ENCODE peak calls at places on chromosomes 2 and 18, in nine cellular contexts. C is neural progenitor cell, Y is mammary epithelial cell, T is neuronal stem cell, P is uterus, G is PC-3, L is GM23248, N is IMR-90, X is heart right ventricle. I is an unnamed sample.

GRCh38 chr2:228699400-228699799 is 517.9 kb upstream of the SPHKAP start:
- DNase-seq in C (no peak), L (peak; percentile 34), T (no peak), G (peak; percentile 5), X (no peak), P (no peak), Y (no peak), N (peak; percentile 6), I (no peak)

GRCh38 chr2:230871361-230872150 is 6.8 kb downstream of the ITM2C start:
- DNase-seq in P (no peak), G (no peak), T (no peak), C (no peak), X (no peak), L (no peak), Y (no peak), N (no peak), I (no peak)

GRCh38 chr2:137964066-137964858 is at the start of gene HNMT:
- DNase-seq in L (peak; percentile 59), Y (peak; percentile 38), X (peak; percentile 13), N (peak; percentile 55), T (peak; percentile 33), C (peak; percentile 55), P (no peak), G (peak; percentile 84), I (peak; percentile 72)

GRCh38 chr2:2649109-2650072 is 318.3 kb upstream of the MYT1L start:
- DNase-seq in X (no peak), N (no peak), T (no peak), P (no peak), G (no peak), C (no peak), L (no peak), Y (no peak), I (no peak)

GRCh38 chr2:109699646-109700045 is 85.5 kb downstream of the SOWAHC start:
- DNase-seq in P (no peak), L (no peak), X (no peak), C (peak; percentile 38), Y (no peak), N (no peak), T (no peak), G (no peak), I (no peak)

GRCh38 chr2:232892843-232893242 is 22.8 kb downstream of the SNORC start:
- DNase-seq in N (no peak), P (no peak), G (no peak), T (no peak), L (no peak), C (no peak), Y (no peak), X (no peak), I (no peak)

GRCh38 chr18:304887-305529 is 37.2 kb upstream of the THOC1 start:
- DNase-seq in N (no peak), T (no peak), X (no peak), G (peak; percentile 31), C (peak; percentile 50), Y (no peak), P (no peak), L (peak; percentile 74), I (no peak)

GRCh38 chr2:41182961-41183360 is 731.1 kb upstream of the SLC8A1 start:
- DNase-seq in N (no peak), Y (no peak), L (no peak), T (no peak), C (no peak), P (no peak), G (no peak), X (no peak), I (no peak)

GRCh38 chr2:40321822-40322221 is 130.1 kb downstream of the SLC8A1 start:
- DNase-seq in P (no peak), L (no peak), Y (no peak), X (no peak), T (no peak), C (no peak), N (no peak), G (peak; percentile 45), I (no peak)

GRCh38 chr2:227889336-227889735 is 17.9 kb downstream of the DAW1 start:
- DNase-seq in X (no peak), C (peak; percentile 41), T (no peak), G (no peak), L (no peak), P (no peak), N (no peak), Y (peak; percentile 78), I (no peak)

GRCh38 chr2:157497603-157498314 is 53.9 kb upstream of the CYTIP start:
- DNase-seq in T (peak; percentile 6), G (peak; percentile 57), Y (peak; percentile 31), L (peak; percentile 77), X (no peak), P (no peak), N (peak; percentile 49), C (peak; percentile 65), I (peak; percentile 76)

GRCh38 chr2:15242936-15243461 is 318.1 kb downstream of the NBAS start:
- DNase-seq in Y (no peak), N (no peak), L (no peak), X (no peak), T (no peak), C (no peak), P (no peak), G (no peak), I (no peak)

GRCh38 chr2:43225093-43225787 is 1.2 kb downstream of the ZFP36L2 start:
- DNase-seq in G (peak; percentile 42), C (peak; percentile 74), P (peak; percentile 67), N (peak; percentile 64), L (peak; percentile 82), Y (peak; percentile 68), X (peak; percentile 47), T (peak; percentile 52), I (peak; percentile 64)

GRCh38 chr2:205734436-205734835 is 52.1 kb downstream of the NRP2 start:
- DNase-seq in N (peak; percentile 90), T (no peak), C (peak; percentile 64), Y (peak; percentile 32), X (no peak), P (peak; percentile 77), L (peak; percentile 87), G (peak; percentile 67), I (peak; percentile 35)

GRCh38 chr2:42030196-42030759 is 17.5 kb upstream of the PKDCC start:
- DNase-seq in N (no peak), T (peak; percentile 90), L (no peak), P (no peak), C (peak; percentile 93), G (no peak), X (no peak), Y (no peak), I (no peak)

GRCh38 chr2:44550571-44550970 is 188.8 kb downstream of the CAMKMT start:
- DNase-seq in G (peak; percentile 51), P (no peak), N (no peak), X (no peak), T (no peak), L (peak; percentile 62), Y (peak; percentile 27), C (no peak), I (no peak)

GRCh38 chr2:17628349-17629261 is 88.1 kb downstream of the VSNL1 start:
- DNase-seq in Y (peak; percentile 44), G (no peak), P (no peak), N (no peak), T (no peak), X (no peak), L (no peak), C (no peak), I (no peak)

GRCh38 chr2:29215739-29216608 is 100.8 kb downstream of the CLIP4 start:
- DNase-seq in N (no peak), P (no peak), T (no peak), Y (no peak), G (no peak), L (no peak), X (no peak), C (no peak), I (no peak)

GRCh38 chr2:207530160-207531023 is 630 bp downstream of the CREB1 start:
- DNase-seq in Y (peak; percentile 46), X (peak; percentile 43), G (peak; percentile 45), T (no peak), L (peak; percentile 61), C (peak; percentile 86), N (no peak), P (peak; percentile 31), I (peak; percentile 59)

GRCh38 chr18:35730738-35731370 is 149.3 kb downstream of the GALNT1 start:
- DNase-seq in T (no peak), G (no peak), Y (no peak), P (peak; percentile 39), X (peak; percentile 21), L (no peak), C (peak; percentile 21), N (peak; percentile 4), I (no peak)

GRCh38 chr18:49274188-49274714 is 186.2 kb downstream of the DYM start:
- DNase-seq in L (peak; percentile 42), N (peak; percentile 68), Y (no peak), C (no peak), G (no peak), T (no peak), X (no peak), P (no peak), I (no peak)

GRCh38 chr2:210092791-210093190 is 78.4 kb downstream of the KANSL1L start:
- DNase-seq in L (no peak), X (no peak), Y (no peak), G (no peak), P (no peak), C (no peak), T (no peak), N (no peak), I (no peak)

DNA sequence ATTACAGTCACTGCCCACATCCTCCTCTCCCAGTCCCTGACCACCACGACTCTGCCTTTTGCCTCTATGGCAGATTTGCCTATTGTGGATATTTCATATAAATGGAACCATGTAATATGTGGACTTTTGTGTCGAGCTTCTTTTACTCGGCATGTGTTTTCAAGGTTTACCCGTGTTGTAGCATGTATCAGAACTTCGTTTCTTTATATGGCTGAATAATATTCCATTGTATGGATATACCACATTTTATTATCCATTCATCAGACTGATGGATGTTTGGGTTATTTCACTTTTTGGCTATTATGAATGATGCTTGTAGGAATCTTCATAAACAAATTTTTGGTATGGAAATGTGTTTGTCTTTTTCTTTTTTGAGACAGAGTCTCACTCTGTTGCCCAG is 24.2 kb upstream of the E2F6 start:
- DNase-seq in P (no peak), T (no peak), L (no peak), X (no peak), C (no peak), G (no peak), N (no peak), Y (no peak), I (no peak)
- H3K4me1 ChIP-seq in P (no peaks in the 10 kb centered on the region), T (peaks cover 15% of the 10 kb centered on the region), L (no peaks in the 10 kb centered on the region), X (no peaks in the 10 kb centered on the region), C (peaks cover 10% of the 10 kb centered on the region), G (no peaks in the 10 kb centered on the region), N (no peaks in the 10 kb centered on the region), Y (no peaks in the 10 kb centered on the region), I (no peaks in the 10 kb centered on the region)

GRCh38 chr2:203732072-203732952 is 25.9 kb downstream of the CD28 start:
- DNase-seq in C (no peak), T (no peak), X (no peak), G (no peak), Y (no peak), P (no peak), L (no peak), N (no peak), I (no peak)
- H3K4me1 ChIP-seq in C (no peaks in the 10 kb centered on the region), T (no peaks in the 10 kb centered on the region), X (peaks cover 9% of the 10 kb centered on the region), G (peaks cover 5% of the 10 kb centered on the region), Y (peaks cover 15% of the 10 kb centered on the region), P (no peaks in the 10 kb centered on the region), L (peaks cover 9% of the 10 kb centered on the region), N (no peaks in the 10 kb centered on the region), I (no peaks in the 10 kb centered on the region)

GRCh38 chr2:9291331-9291730 is 84.7 kb downstream of the ASAP2 start:
- DNase-seq in X (no peak), N (peak; percentile 38), P (no peak), G (no peak), T (no peak), Y (no peak), L (no peak), C (no peak), I (no peak)
- H3K4me1 ChIP-seq in X (peaks cover 23% of the 10 kb centered on the region), N (peaks cover 18% of the 10 kb centered on the region), P (no peaks in the 10 kb centered on the region), G (peaks cover 33% of the 10 kb centered on the region), T (peaks cover 12% of the 10 kb centered on the region), Y (peaks cover 36% of the 10 kb centered on the region), L (peaks cover 33% of the 10 kb centered on the region), C (peaks cover 6% of the 10 kb centered on the region), I (peaks cover 5% of the 10 kb centered on the region)

GRCh38 chr2:142291964-142292363 is 161.1 kb upstream of the LRP1B start:
- DNase-seq in L (no peak), T (no peak), Y (peak; percentile 48), X (no peak), G (peak; percentile 25), P (no peak), C (no peak), N (no peak), I (no peak)
- H3K4me1 ChIP-seq in L (no peaks in the 10 kb centered on the region), T (no peaks in the 10 kb centered on the region), Y (peaks cover 10% of the 10 kb centered on the region), X (no peaks in the 10 kb centered on the region), G (no peaks in the 10 kb centered on the region), P (no peaks in the 10 kb centered on the region), C (no peaks in the 10 kb centered on the region), N (no peaks in the 10 kb centered on the region), I (no peaks in the 10 kb centered on the region)

I was measured in HAP-1.